ENCODE peak calls at places on chromosome 18, in four cellular contexts. M, Z, J and T are unnamed samples.

GRCh38 chr18:61854578-61854977 is 38.2 kb downstream of the RNF152 start:
- DNase-seq in Z (no peak), J (no peak), M (no peak), T (no peak)

GRCh38 chr18:48992791-48993555 is 42.2 kb upstream of the SMAD7 start:
- DNase-seq in J (peak), Z (peak), M (no peak), T (no peak)

GRCh38 chr18:51531496-51531895 is 334.0 kb upstream of the MEX3C start:
- DNase-seq in Z (no peak), J (no peak), M (no peak), T (no peak)

GRCh38 chr18:46721331-46721730 is 35.5 kb downstream of the ST8SIA5 start:
- DNase-seq in M (no peak), Z (no peak), J (no peak), T (no peak)

GRCh38 chr18:50057009-50057408 is 137.9 kb downstream of the MYO5B start:
- DNase-seq in J (no peak), Z (no peak), M (peak), T (no peak)

GRCh38 chr18:2958819-2959298 is 54.1 kb downstream of the LPIN2 start:
- DNase-seq in Z (no peak), M (no peak), J (no peak), T (no peak)

GRCh38 chr18:73047688-73048087 is 179.9 kb upstream of the NETO1 start:
- DNase-seq in J (no peak), Z (no peak), M (no peak), T (no peak)

GRCh38 chr18:24536326-24536725 is 75.9 kb downstream of the HRH4 start:
- DNase-seq in Z (no peak), J (no peak), M (no peak), T (no peak)

GRCh38 chr18:23421277-23421676 is 31.8 kb upstream of the RIOK3 start:
- DNase-seq in Z (no peak), M (peak), J (no peak), T (no peak)

GRCh38 chr18:42001801-42002200 is 46.8 kb downstream of the PIK3C3 start:
- DNase-seq in M (no peak), Z (no peak), J (no peak), T (no peak)

GRCh38 chr18:76977108-76977621 is 154.8 kb downstream of the ZNF236 start:
- DNase-seq in Z (no peak), M (no peak), J (no peak), T (no peak)

GRCh38 chr18:49619792-49620191 is 57.9 kb downstream of the LIPG start:
- DNase-seq in J (no peak), M (no peak), Z (no peak), T (no peak)

GRCh38 chr18:48803518-48803917 is 147.2 kb downstream of the SMAD7 start:
- DNase-seq in M (no peak), J (no peak), Z (no peak), T (no peak)

GRCh38 chr18:45962866-45963265 is 4.3 kb downstream of the EPG5 start:
- DNase-seq in Z (no peak), J (no peak), M (no peak), T (no peak)

GRCh38 chr18:75854174-75854573 is 426.7 kb upstream of the SMIM21 start:
- DNase-seq in J (no peak), M (peak), Z (peak), T (peak)

GRCh38 chr18:43303376-43303775 is 26.1 kb upstream of the SYT4 start:
- DNase-seq in M (no peak), J (no peak), Z (no peak), T (no peak)

GRCh38 chr18:5370332-5370731 is 74.8 kb upstream of the ZBTB14 start:
- DNase-seq in Z (no peak), J (no peak), M (peak), T (no peak)

GRCh38 chr18:62236252-62236651 is 49.2 kb downstream of the RELCH start:
- DNase-seq in Z (no peak), M (no peak), J (no peak), T (no peak)

GRCh38 chr18:59540819-59541218 is 156.4 kb downstream of the CCBE1 start:
- DNase-seq in Z (no peak), M (no peak), J (no peak), T (no peak)

GRCh38 chr18:74895686-74896085 is 298.0 kb downstream of the ZNF407 start:
- DNase-seq in Z (no peak), J (no peak), M (peak), T (no peak)

GRCh38 chr18:10122116-10122515 is 208.3 kb downstream of the VAPA start:
- DNase-seq in Z (no peak), J (no peak), M (no peak), T (peak)

GRCh38 chr18:46290440-46291020 is 186.3 kb downstream of the HAUS1 start:
- DNase-seq in J (no peak), Z (no peak), M (no peak), T (no peak)

GRCh38 chr18:74818776-74819175 is 221.1 kb downstream of the ZNF407 start:
- DNase-seq in J (no peak), Z (no peak), M (no peak), T (no peak)

DNA sequence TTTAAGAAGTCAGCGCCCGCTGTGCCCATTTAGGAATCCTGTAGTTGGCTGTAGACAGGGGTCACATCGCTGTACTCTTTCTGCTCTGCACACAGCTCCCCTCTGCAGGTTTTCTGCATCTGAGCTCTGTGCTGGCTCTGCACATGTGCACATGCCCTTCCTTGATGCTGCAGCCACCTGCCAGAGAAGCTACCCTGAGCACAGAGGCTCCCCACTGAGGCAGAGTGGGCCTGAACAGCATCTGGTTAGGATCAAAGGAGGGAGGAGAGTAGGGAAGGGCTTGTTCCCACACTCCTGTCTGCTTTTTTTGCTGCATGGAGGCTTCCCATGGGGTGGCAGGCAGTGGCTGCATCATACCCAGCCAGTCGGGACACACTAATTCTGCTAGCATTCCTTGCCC is 238.9 kb downstream of the FHOD3 start:
- DNase-seq in J (no peak), M (no peak), Z (no peak), T (no peak)
- TF ChIP-seq SP1 in J (no peak), M (no peak), Z (no peak), T (no peak)

GRCh38 chr18:28048612-28049011 is 128.3 kb downstream of the CDH2 start:
- DNase-seq in J (no peak), Z (no peak), M (no peak), T (no peak)

GRCh38 chr18:28044036-28044435 is 132.9 kb downstream of the CDH2 start:
- DNase-seq in Z (no peak), J (no peak), M (no peak), T (no peak)

GRCh38 chr18:28043631-28044030 is 133.3 kb downstream of the CDH2 start:
- DNase-seq in J (no peak), M (no peak), Z (no peak), T (no peak)

GRCh38 chr18:28045880-28046279 is 131.1 kb downstream of the CDH2 start:
- DNase-seq in Z (no peak), M (no peak), J (no peak), T (no peak)

GRCh38 chr18:28045176-28045810 is 131.6 kb downstream of the CDH2 start:
- DNase-seq in Z (no peak), J (no peak), M (no peak), T (no peak)
- TF ChIP-seq TARDBP in Z (no peak), J (no peak), M (no peak), T (no peak)

GRCh38 chr18:80009661-80010550 is 21.5 kb upstream of the TXNL4A start:
- DNase-seq in Z (peak), J (no peak), M (no peak), T (no peak)
- TF ChIP-seq SP1 in Z (no peak), J (no peak), M (no peak), T (no peak)

DNA sequence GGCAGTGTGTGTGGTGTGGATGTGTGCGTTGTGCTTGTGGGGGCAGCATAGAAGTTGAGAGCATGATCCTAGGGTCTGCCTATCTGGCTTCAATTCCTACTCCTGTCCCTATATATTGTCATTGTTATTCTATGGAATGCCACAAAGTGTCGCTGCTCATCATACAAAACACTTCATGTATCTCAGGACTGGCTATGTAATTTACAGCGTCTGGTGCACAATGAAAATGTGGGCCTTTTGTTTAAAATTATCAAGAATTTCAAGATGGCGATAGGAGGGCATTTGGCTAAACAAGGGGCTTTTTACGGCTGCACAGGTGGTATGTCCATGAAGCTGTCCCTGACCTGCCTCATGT is 3.4 kb downstream of the SERPINB2 start:
- DNase-seq in M (peak), J (no peak), Z (peak), T (peak)
- TF ChIP-seq TARDBP in M (no peak), J (no peak), Z (no peak), T (no peak)